ENCODE peak calls at places on chromosomes 16 and 17, in ten cellular contexts. S is AG08396; T is germinal center; C is AG10803; A is stimulated activated CD4-positive, alpha-beta T cell treated with anti-CD3 and anti-CD28 coated beads, TNF-alpha, amount 100 ng/mL, for 1 hour; J is myocyte; K is Ammon's horn; P is NCI-H1048; F is endodermal cell; E is glutamatergic neuron. D is an unnamed sample.

GRCh38 chr17:76631821-76632565 is 11.6 kb downstream of the ST6GALNAC1 start:
- DNase-seq in S (peak; percentile 43), T (no peak), C (no peak), A (no peak), J (peak; percentile 57), K (no peak), P (no peak), F (no peak), E (no peak), D (no peak)

GRCh38 chr16:58198022-58198683 is at the start of gene CSNK2A2:
- DNase-seq in S (peak; percentile 96), T (peak; percentile 93), C (peak; percentile 71), A (peak; percentile 31), J (peak; percentile 73), K (peak; percentile 63), P (peak; percentile 10), F (peak; percentile 83), E (peak; percentile 76), D (peak; percentile 68)

GRCh38 chr16:80806957-80807356 is 2.6 kb upstream of the CDYL2 start:
- DNase-seq in S (peak; percentile 35), T (no peak), C (peak; percentile 55), A (peak; percentile 21), J (no peak), K (no peak), P (no peak), F (no peak), E (no peak), D (no peak)

GRCh38 chr17:15392326-15392739 is 50.9 kb upstream of the TEKT3 start:
- DNase-seq in S (peak; percentile 73), T (no peak), C (peak; percentile 77), A (no peak), J (peak; percentile 76), K (no peak), P (no peak), F (no peak), E (no peak), D (no peak)

GRCh38 chr17:49845210-49845782 is 2.6 kb downstream of the TAC4 start:
- DNase-seq in S (no peak), T (no peak), C (no peak), A (no peak), J (peak; percentile 60), K (peak; percentile 15), P (no peak), F (no peak), E (no peak), D (no peak)

GRCh38 chr17:77571562-77571981 is 386.9 kb upstream of the TNRC6C start:
- DNase-seq in S (no peak), T (no peak), C (peak; percentile 9), A (no peak), J (peak; percentile 6), K (peak; percentile 55), P (no peak), F (no peak), E (no peak), D (no peak)

GRCh38 chr17:64112978-64113377 is 17.0 kb downstream of the ERN1 start:
- DNase-seq in S (no peak), T (no peak), C (no peak), A (no peak), J (no peak), K (no peak), P (no peak), F (no peak), E (no peak), D (no peak)

GRCh38 chr17:6713918-6714271 is 726 bp upstream of the SLC13A5 start:
- DNase-seq in S (no peak), T (no peak), C (no peak), A (no peak), J (no peak), K (no peak), P (no peak), F (no peak), E (peak; percentile 38), D (no peak)

GRCh38 chr17:17603178-17603894 is 11.8 kb upstream of the PEMT start:
- DNase-seq in S (no peak), T (no peak), C (no peak), A (no peak), J (no peak), K (no peak), P (no peak), F (peak; percentile 72), E (peak; percentile 85), D (no peak)

D was measured in T-helper 9 cell.